ENCODE peak calls at places on chromosomes 11 and 22, in four cellular contexts. One of them, this sample, is unnamed.

GRCh38 chr11:68430801-68431200 is 29.8 kb upstream of the PPP6R3 start:
- DNase-seq in AG10803: no peak
- DNase-seq in naive B cell: no peak
- DNase-seq in AG08395: no peak
- DNase-seq in this sample: no peak

GRCh38 chr11:66745356-66746235 is 16.6 kb upstream of the SPTBN2 start:
- DNase-seq in naive B cell: peak; percentile 24
- DNase-seq in AG10803: no peak
- DNase-seq in AG08395: no peak
- DNase-seq in this sample: peak; percentile 72

GRCh38 chr11:94168882-94169281 is 40.2 kb downstream of the PANX1 start:
- DNase-seq in AG10803: no peak
- DNase-seq in naive B cell: no peak
- DNase-seq in AG08395: no peak
- DNase-seq in this sample: no peak

GRCh38 chr11:118415739-118416068 is 14.3 kb downstream of the ATP5MG start:
- DNase-seq in AG08395: peak; percentile 96
- DNase-seq in AG10803: peak; percentile 97
- DNase-seq in naive B cell: no peak
- DNase-seq in this sample: no peak

GRCh38 chr11:35796542-35796941 is 134.0 kb downstream of the TRIM44 start:
- DNase-seq in AG08395: no peak
- DNase-seq in AG10803: no peak
- DNase-seq in naive B cell: no peak
- DNase-seq in this sample: no peak

GRCh38 chr11:2531987-2532703 is 87.3 kb downstream of the KCNQ1 start:
- DNase-seq in AG08395: no peak
- DNase-seq in naive B cell: no peak
- DNase-seq in AG10803: no peak
- DNase-seq in this sample: no peak

GRCh38 chr22:21457023-21457787 is 10.0 kb upstream of the TMEM191C start:
- DNase-seq in AG08395: no peak
- DNase-seq in naive B cell: no peak
- DNase-seq in AG10803: no peak
- DNase-seq in this sample: no peak

GRCh38 chr11:123696183-123696582 is 41.8 kb upstream of the SCN3B start:
- DNase-seq in naive B cell: no peak
- DNase-seq in AG10803: peak; percentile 36
- DNase-seq in AG08395: no peak
- DNase-seq in this sample: no peak

GRCh38 chr22:49535126-49535525 is 292.5 kb downstream of the BRD1 start:
- DNase-seq in naive B cell: no peak
- DNase-seq in AG08395: no peak
- DNase-seq in AG10803: no peak
- DNase-seq in this sample: no peak

GRCh38 chr11:68843703-68844312 is 2.1 kb upstream of the CPT1A start:
- DNase-seq in AG10803: no peak
- DNase-seq in naive B cell: peak; percentile 79
- DNase-seq in AG08395: no peak
- DNase-seq in this sample: peak; percentile 55

GRCh38 chr22:24417901-24418641 is 9.3 kb upstream of the ADORA2A start:
- DNase-seq in AG10803: peak; percentile 34
- DNase-seq in AG08395: no peak
- DNase-seq in naive B cell: no peak
- DNase-seq in this sample: no peak

GRCh38 chr11:61028135-61028729 is 56.8 kb downstream of the CD6 start:
- DNase-seq in AG10803: no peak
- DNase-seq in AG08395: no peak
- DNase-seq in naive B cell: peak; percentile 33
- DNase-seq in this sample: peak; percentile 23

GRCh38 chr22:27336151-27337090 is 465.1 kb downstream of the MN1 start:
- DNase-seq in AG08395: no peak
- DNase-seq in naive B cell: no peak
- DNase-seq in AG10803: peak; percentile 67
- DNase-seq in this sample: no peak

GRCh38 chr11:9264381-9265210 is 554 bp downstream of the DENND5A start:
- DNase-seq in naive B cell: peak; percentile 54
- DNase-seq in AG08395: peak; percentile 58
- DNase-seq in AG10803: peak; percentile 80
- DNase-seq in this sample: peak; percentile 66

GRCh38 chr11:104609297-104609696 is 289.0 kb downstream of the CASP12 start:
- DNase-seq in AG08395: peak; percentile 74
- DNase-seq in naive B cell: peak; percentile 31
- DNase-seq in AG10803: peak; percentile 65
- DNase-seq in this sample: peak; percentile 44

GRCh38 chr22:46031965-46032851 is 55.2 kb upstream of the WNT7B start:
- DNase-seq in AG10803: no peak
- DNase-seq in AG08395: no peak
- DNase-seq in naive B cell: no peak
- DNase-seq in this sample: no peak

GRCh38 chr11:63243533-63243932 is at the start of gene SLC22A25:
- DNase-seq in AG08395: no peak
- DNase-seq in AG10803: peak; percentile 10
- DNase-seq in naive B cell: no peak
- DNase-seq in this sample: no peak

GRCh38 chr11:12441081-12441801 is 63.9 kb downstream of the PARVA start:
- DNase-seq in AG10803: peak; percentile 45
- DNase-seq in naive B cell: no peak
- DNase-seq in AG08395: peak; percentile 62
- DNase-seq in this sample: no peak

GRCh38 chr11:118146554-118146953 is 6.1 kb downstream of the SCN4B start:
- DNase-seq in naive B cell: no peak
- DNase-seq in AG10803: no peak
- DNase-seq in AG08395: no peak
- DNase-seq in this sample: no peak

GRCh38 chr11:2708151-2708581 is 8.4 kb upstream of the KCNQ1OT1 start:
- DNase-seq in naive B cell: no peak
- DNase-seq in AG08395: peak; percentile 45
- DNase-seq in AG10803: no peak
- DNase-seq in this sample: no peak

GRCh38 chr11:6991227-6991626 is 28.9 kb downstream of the ZNF214 start:
- DNase-seq in naive B cell: no peak
- DNase-seq in AG08395: no peak
- DNase-seq in AG10803: no peak
- DNase-seq in this sample: no peak